ENCODE peak calls at places on chromosomes 1 and 21, in five cellular contexts. One of them, this sample, is unnamed.

GRCh38 chr1:50422946-50423669 is at the start of gene DMRTA2:
- DNase-seq in heart right ventricle: no peak
- DNase-seq in NT2/D1: no peak
- DNase-seq in cardiac septum: no peak
- DNase-seq in brain microvascular endothelial cell: no peak
- DNase-seq in this sample: no peak

GRCh38 chr1:179447489-179447888 is 81.7 kb downstream of the AXDND1 start:
- DNase-seq in brain microvascular endothelial cell: no peak
- DNase-seq in cardiac septum: no peak
- DNase-seq in heart right ventricle: no peak
- DNase-seq in NT2/D1: peak
- DNase-seq in this sample: peak

GRCh38 chr1:200535605-200536004 is 84.9 kb downstream of the KIF14 start:
- DNase-seq in NT2/D1: peak
- DNase-seq in cardiac septum: no peak
- DNase-seq in heart right ventricle: no peak
- DNase-seq in brain microvascular endothelial cell: no peak
- DNase-seq in this sample: peak

GRCh38 chr1:224116131-224116530 is 2.2 kb downstream of the FBXO28 start:
- DNase-seq in brain microvascular endothelial cell: no peak
- DNase-seq in cardiac septum: no peak
- DNase-seq in NT2/D1: peak
- DNase-seq in heart right ventricle: no peak
- DNase-seq in this sample: peak

GRCh38 chr21:28419110-28419509 is 573.6 kb downstream of the LTN1 start:
- DNase-seq in cardiac septum: no peak
- DNase-seq in brain microvascular endothelial cell: peak
- DNase-seq in heart right ventricle: no peak
- DNase-seq in NT2/D1: no peak
- DNase-seq in this sample: peak

GRCh38 chr1:101506541-101507164 is 269.8 kb downstream of the S1PR1 start:
- DNase-seq in NT2/D1: peak
- DNase-seq in brain microvascular endothelial cell: peak
- DNase-seq in cardiac septum: no peak
- DNase-seq in heart right ventricle: peak
- DNase-seq in this sample: peak

GRCh38 chr1:52402860-52403240 is 1.4 kb downstream of the ORC1 start:
- DNase-seq in heart right ventricle: no peak
- DNase-seq in NT2/D1: no peak
- DNase-seq in cardiac septum: no peak
- DNase-seq in brain microvascular endothelial cell: no peak
- DNase-seq in this sample: no peak

GRCh38 chr1:117574206-117574835 is 31.5 kb upstream of the TENT5C start:
- DNase-seq in NT2/D1: no peak
- DNase-seq in cardiac septum: no peak
- DNase-seq in heart right ventricle: no peak
- DNase-seq in brain microvascular endothelial cell: no peak
- DNase-seq in this sample: no peak

GRCh38 chr1:174497461-174497860 is 49.7 kb downstream of the GPR52 start:
- DNase-seq in brain microvascular endothelial cell: no peak
- DNase-seq in cardiac septum: no peak
- DNase-seq in heart right ventricle: no peak
- DNase-seq in NT2/D1: peak
- DNase-seq in this sample: peak

GRCh38 chr21:29673096-29673610 is 266.6 kb downstream of the GRIK1 start:
- DNase-seq in brain microvascular endothelial cell: no peak
- DNase-seq in heart right ventricle: no peak
- DNase-seq in NT2/D1: no peak
- DNase-seq in cardiac septum: no peak
- DNase-seq in this sample: no peak

GRCh38 chr1:9169601-9170137 is 40.8 kb upstream of the GPR157 start:
- DNase-seq in brain microvascular endothelial cell: no peak
- DNase-seq in NT2/D1: no peak
- DNase-seq in cardiac septum: no peak
- DNase-seq in heart right ventricle: no peak
- DNase-seq in this sample: no peak

This sample was measured in fibroblast of villous mesenchyme.